ENCODE peak calls at places on chromosomes 12 and 14, in seven cellular contexts. One of them, this sample, is unnamed.

GRCh38 chr12:76491292-76491691 is 68.3 kb downstream of the OSBPL8 start:
- DNase-seq in WTC11: no peak
- DNase-seq in activated T-helper 1 cell treated with anti-CD3 and anti-CD28 coated beads, Interleukin-2, amount 50 U/mL, for 16 hours: no peak
- DNase-seq in activated gamma-delta T cell treated with Interleukin-2 at 50 U/mL for 16 hours: no peak
- DNase-seq in T-helper 1 cell: no peak
- DNase-seq in GM13977: no peak
- DNase-seq in NCI-H2171: no peak
- DNase-seq in this sample: no peak

GRCh38 chr14:94655169-94655710 is 43.0 kb downstream of the SERPINA3 start:
- DNase-seq in WTC11: no peak
- DNase-seq in activated T-helper 1 cell treated with anti-CD3 and anti-CD28 coated beads, Interleukin-2, amount 50 U/mL, for 16 hours: no peak
- DNase-seq in activated gamma-delta T cell treated with Interleukin-2 at 50 U/mL for 16 hours: no peak
- DNase-seq in T-helper 1 cell: no peak
- DNase-seq in GM13977: no peak
- DNase-seq in NCI-H2171: no peak
- DNase-seq in this sample: no peak

GRCh38 chr12:82838123-82838522 is 151.4 kb downstream of the TMTC2 start:
- DNase-seq in WTC11: no peak
- DNase-seq in activated T-helper 1 cell treated with anti-CD3 and anti-CD28 coated beads, Interleukin-2, amount 50 U/mL, for 16 hours: no peak
- DNase-seq in activated gamma-delta T cell treated with Interleukin-2 at 50 U/mL for 16 hours: no peak
- DNase-seq in T-helper 1 cell: no peak
- DNase-seq in GM13977: no peak
- DNase-seq in NCI-H2171: no peak
- DNase-seq in this sample: no peak

GRCh38 chr14:32648434-32648833 is 290.2 kb upstream of the NPAS3 start:
- DNase-seq in WTC11: no peak
- DNase-seq in activated T-helper 1 cell treated with anti-CD3 and anti-CD28 coated beads, Interleukin-2, amount 50 U/mL, for 16 hours: no peak
- DNase-seq in activated gamma-delta T cell treated with Interleukin-2 at 50 U/mL for 16 hours: no peak
- DNase-seq in T-helper 1 cell: no peak
- DNase-seq in GM13977: no peak
- DNase-seq in NCI-H2171: no peak
- DNase-seq in this sample: no peak

GRCh38 chr14:77980475-77981321 is 180.8 kb downstream of the ADCK1 start:
- DNase-seq in WTC11: peak
- DNase-seq in activated T-helper 1 cell treated with anti-CD3 and anti-CD28 coated beads, Interleukin-2, amount 50 U/mL, for 16 hours: no peak
- DNase-seq in activated gamma-delta T cell treated with Interleukin-2 at 50 U/mL for 16 hours: no peak
- DNase-seq in T-helper 1 cell: no peak
- DNase-seq in GM13977: no peak
- DNase-seq in NCI-H2171: peak
- DNase-seq in this sample: peak

GRCh38 chr12:67025543-67026114 is 243.5 kb upstream of the CAND1 start:
- DNase-seq in WTC11: peak
- DNase-seq in activated T-helper 1 cell treated with anti-CD3 and anti-CD28 coated beads, Interleukin-2, amount 50 U/mL, for 16 hours: peak
- DNase-seq in activated gamma-delta T cell treated with Interleukin-2 at 50 U/mL for 16 hours: peak
- DNase-seq in T-helper 1 cell: peak
- DNase-seq in GM13977: peak
- DNase-seq in NCI-H2171: no peak
- DNase-seq in this sample: no peak

GRCh38 chr12:75979181-75979580 is 52.4 kb downstream of the PHLDA1 start:
- DNase-seq in WTC11: no peak
- DNase-seq in activated T-helper 1 cell treated with anti-CD3 and anti-CD28 coated beads, Interleukin-2, amount 50 U/mL, for 16 hours: no peak
- DNase-seq in activated gamma-delta T cell treated with Interleukin-2 at 50 U/mL for 16 hours: peak
- DNase-seq in T-helper 1 cell: no peak
- DNase-seq in GM13977: no peak
- DNase-seq in NCI-H2171: no peak
- DNase-seq in this sample: no peak

GRCh38 chr12:1583421-1584078 is 10.8 kb downstream of the FBXL14 start:
- DNase-seq in WTC11: peak
- DNase-seq in activated T-helper 1 cell treated with anti-CD3 and anti-CD28 coated beads, Interleukin-2, amount 50 U/mL, for 16 hours: no peak
- DNase-seq in activated gamma-delta T cell treated with Interleukin-2 at 50 U/mL for 16 hours: peak
- DNase-seq in T-helper 1 cell: peak
- DNase-seq in GM13977: peak
- DNase-seq in NCI-H2171: peak
- DNase-seq in this sample: peak